ENCODE peak calls at places on chromosomes 5 and 9, in eight cellular contexts. R is T-helper 1 cell; Z is progenitor cell of endocrine pancreas; I is anterior cingulate cortex; M is neural crest cell; O is T1000; K is activated CD4-positive, CD25-positive, alpha-beta regulatory T cell; F is WTC11. L is an unnamed sample.

GRCh38 chr9:117704024-117704575 is at the start of gene TLR4:
- DNase-seq in R (no peak), Z (no peak), I (peak; percentile 64), M (peak; percentile 2), O (peak; percentile 26), K (no peak), F (peak; percentile 12), L (no peak)

GRCh38 chr5:144177548-144177947 is 6.9 kb downstream of the KCTD16 start:
- DNase-seq in R (no peak), Z (no peak), I (no peak), M (no peak), O (no peak), K (no peak), F (no peak), L (no peak)

GRCh38 chr5:79514391-79515105 is 614 bp upstream of the HOMER1 start:
- DNase-seq in R (peak; percentile 76), Z (peak; percentile 88), I (peak; percentile 92), M (peak; percentile 77), O (peak; percentile 59), K (peak; percentile 65), F (peak; percentile 88), L (peak; percentile 88)

GRCh38 chr5:1199649-1200494 is 1.5 kb upstream of the SLC6A19 start:
- DNase-seq in R (no peak), Z (no peak), I (no peak), M (peak; percentile 36), O (no peak), K (no peak), F (peak; percentile 10), L (no peak)

GRCh38 chr5:1167728-1168709 is 33.4 kb upstream of the SLC6A19 start:
- DNase-seq in R (peak; percentile 28), Z (peak; percentile 60), I (peak; percentile 50), M (peak; percentile 77), O (no peak), K (peak; percentile 30), F (peak; percentile 67), L (peak; percentile 83)

GRCh38 chr9:97985058-97985861 is 2.1 kb downstream of the ANP32B start:
- DNase-seq in R (peak; percentile 24), Z (peak; percentile 10), I (no peak), M (peak; percentile 9), O (no peak), K (no peak), F (peak; percentile 31), L (no peak)

GRCh38 chr9:99472240-99472915 is 250.3 kb downstream of the SEC61B start:
- DNase-seq in R (no peak), Z (no peak), I (no peak), M (no peak), O (no peak), K (no peak), F (no peak), L (no peak)

GRCh38 chr9:32524558-32525461 is 1.2 kb downstream of the RIGI start:
- DNase-seq in R (no peak), Z (no peak), I (no peak), M (no peak), O (no peak), K (no peak), F (no peak), L (no peak)

GRCh38 chr9:123157216-123157615 is 111.2 kb downstream of the STRBP start:
- DNase-seq in R (no peak), Z (no peak), I (no peak), M (no peak), O (no peak), K (no peak), F (no peak), L (no peak)

GRCh38 chr5:139105621-139106071 is 92.5 kb downstream of the SIL1 start:
- DNase-seq in R (no peak), Z (no peak), I (peak; percentile 58), M (peak; percentile 17), O (no peak), K (no peak), F (peak; percentile 28), L (peak; percentile 15)

GRCh38 chr5:106269252-106269843 is 1401.4 kb downstream of the EFNA5 start:
- DNase-seq in R (no peak), Z (no peak), I (no peak), M (no peak), O (no peak), K (no peak), F (no peak), L (no peak)

GRCh38 chr9:137611623-137612609 is 6.4 kb downstream of the ARRDC1 start:
- DNase-seq in R (no peak), Z (no peak), I (no peak), M (no peak), O (peak; percentile 70), K (no peak), F (no peak), L (no peak)

GRCh38 chr5:78007232-78007631 is 231.1 kb upstream of the TBCA start:
- DNase-seq in R (no peak), Z (no peak), I (no peak), M (no peak), O (no peak), K (no peak), F (no peak), L (no peak)

GRCh38 chr9:120536094-120536493 is 43.9 kb downstream of the CDK5RAP2 start:
- DNase-seq in R (no peak), Z (no peak), I (no peak), M (no peak), O (no peak), K (no peak), F (no peak), L (no peak)

GRCh38 chr5:44983006-44983405 is 174.3 kb downstream of the MRPS30 start:
- DNase-seq in R (no peak), Z (no peak), I (no peak), M (no peak), O (no peak), K (no peak), F (no peak), L (no peak)

GRCh38 chr5:179273441-179274145 is 71.7 kb downstream of the ADAMTS2 start:
- DNase-seq in R (no peak), Z (no peak), I (no peak), M (no peak), O (no peak), K (no peak), F (no peak), L (no peak)

GRCh38 chr9:134346151-134346550 is 19.9 kb downstream of the RXRA start:
- DNase-seq in R (no peak), Z (no peak), I (no peak), M (no peak), O (no peak), K (no peak), F (no peak), L (no peak)

GRCh38 chr5:13249854-13250253 is 694.6 kb downstream of the DNAH5 start:
- DNase-seq in R (no peak), Z (no peak), I (no peak), M (no peak), O (no peak), K (no peak), F (no peak), L (no peak)

GRCh38 chr5:139130217-139130616 is 68.0 kb downstream of the SIL1 start:
- DNase-seq in R (no peak), Z (no peak), I (no peak), M (no peak), O (no peak), K (no peak), F (no peak), L (no peak)

GRCh38 chr9:69674112-69674511 is 1.9 kb upstream of the APBA1 start:
- DNase-seq in R (no peak), Z (no peak), I (no peak), M (no peak), O (no peak), K (no peak), F (peak; percentile 33), L (peak; percentile 46)

L was measured in HAP-1.